ENCODE peak calls at places on chromosome 17, in five cellular contexts. I is SK-N-SH, N is GM12878, H is K562, D is HepG2. O is an unnamed sample.

GRCh38 chr17:67528751-67529436 is 151.8 kb downstream of the PITPNC1 start:
- DNase-seq in I (peak; percentile 94), H (no peak), N (no peak), D (peak; percentile 92), O (no peak)

GRCh38 chr17:80599546-80600305 is 55.1 kb downstream of the RPTOR start:
- DNase-seq in I (no peak), N (no peak), H (peak; percentile 49), D (peak; percentile 89), O (no peak)

GRCh38 chr17:62822080-62822904 is 14.2 kb upstream of the MARCHF10 start:
- DNase-seq in D (peak; percentile 16), H (no peak), I (no peak), N (no peak), O (no peak)

GRCh38 chr17:56737741-56738161 is 96.0 kb downstream of the C17orf67 start:
- DNase-seq in N (no peak), H (no peak), D (no peak), I (no peak), O (peak; percentile 9)

GRCh38 chr17:46983782-46984181 is 4.7 kb upstream of the RPRML start:
- DNase-seq in I (no peak), N (no peak), H (peak; percentile 47), D (no peak), O (no peak)

GRCh38 chr17:48555183-48555615 is 10.3 kb upstream of the HOXB2 start:
- DNase-seq in D (no peak), N (no peak), I (no peak), H (peak; percentile 44), O (no peak)

GRCh38 chr17:83083368-83084201 is 4.2 kb downstream of the METRNL start:
- DNase-seq in D (no peak), N (no peak), I (peak; percentile 93), H (no peak), O (peak; percentile 74)

GRCh38 chr17:1736348-1737281 is 6.1 kb upstream of the SERPINF2 start:
- DNase-seq in I (peak; percentile 43), D (peak; percentile 98), N (no peak), H (peak; percentile 82), O (peak; percentile 78)

GRCh38 chr17:81927653-81928496 is at the start of gene MAFG:
- DNase-seq in I (peak; percentile 100), H (peak; percentile 88), N (peak; percentile 48), D (peak; percentile 94), O (peak; percentile 84)

GRCh38 chr17:19645608-19646250 is 2.8 kb upstream of the ALDH3A2 start:
- DNase-seq in I (peak; percentile 47), N (no peak), H (peak; percentile 35), D (peak; percentile 29), O (peak; percentile 59)

GRCh38 chr17:32274643-32275042 is 9.0 kb downstream of the RHBDL3 start:
- DNase-seq in H (no peak), I (no peak), N (no peak), D (no peak), O (no peak)

GRCh38 chr17:32274101-32274500 is 8.5 kb downstream of the RHBDL3 start:
- DNase-seq in D (no peak), N (no peak), H (no peak), I (no peak), O (no peak)

GRCh38 chr17:32276217-32276616 is 10.6 kb downstream of the RHBDL3 start:
- DNase-seq in H (no peak), N (no peak), D (no peak), I (no peak), O (no peak)

GRCh38 chr17:32277284-32277683 is 11.7 kb downstream of the RHBDL3 start:
- DNase-seq in N (no peak), H (no peak), D (no peak), I (no peak), O (no peak)

GRCh38 chr17:32275060-32276042 is 9.7 kb downstream of the RHBDL3 start:
- DNase-seq in I (peak; percentile 53), N (no peak), D (no peak), H (peak; percentile 86), O (peak; percentile 34)
- TF ChIP-seq REST in I (peak; percentile 67), N (no peak), D (no peak), H (no peak), O (no peak)

DNA sequence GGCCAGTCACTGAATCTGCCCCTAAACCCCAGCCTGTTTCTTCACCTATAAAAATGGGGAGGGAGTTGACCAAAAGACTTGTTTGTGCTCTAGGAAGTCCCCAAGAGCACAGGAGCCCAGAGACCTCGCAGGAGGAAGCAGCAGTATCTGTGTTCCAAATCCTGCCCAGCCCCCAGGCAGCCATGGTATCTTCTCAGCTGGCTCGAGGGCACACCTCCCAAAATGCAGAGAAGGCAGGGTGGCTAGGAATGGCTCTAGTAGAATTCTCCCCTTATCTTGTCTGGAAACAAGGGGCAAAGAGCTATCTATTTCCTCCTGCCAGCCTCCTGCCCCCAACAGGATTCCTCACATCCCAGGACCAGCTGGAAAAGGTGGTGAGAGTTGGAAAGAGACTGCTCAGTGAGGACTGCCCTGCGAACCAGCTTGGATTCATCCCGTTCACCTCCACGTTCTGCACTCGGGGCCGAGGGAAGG is 8.6 kb upstream of the TSPOAP1 start:
- DNase-seq in D (no peak), H (no peak), N (no peak), I (peak; percentile 32), O (no peak)
- TF ChIP-seq GABPA in D (no peak), H (no peak), N (no peak), I (no peak), O (no peak)

GRCh38 chr17:33457477-33457876 is 164.4 kb upstream of the ASIC2 start:
- DNase-seq in I (no peak), N (no peak), D (no peak), H (no peak), O (no peak)

GRCh38 chr17:33459078-33459940 is 166.2 kb upstream of the ASIC2 start:
- DNase-seq in D (no peak), N (peak; percentile 44), H (peak; percentile 15), I (no peak), O (no peak)

GRCh38 chr17:33464669-33465275 is 171.7 kb upstream of the ASIC2 start:
- DNase-seq in D (no peak), I (no peak), H (no peak), N (no peak), O (no peak)

GRCh38 chr17:33463887-33464286 is 170.8 kb upstream of the ASIC2 start:
- DNase-seq in N (no peak), H (no peak), I (no peak), D (no peak), O (no peak)

GRCh38 chr17:33461051-33461450 is 168.0 kb upstream of the ASIC2 start:
- DNase-seq in H (no peak), N (no peak), I (no peak), D (no peak), O (no peak)
- TF ChIP-seq CTCF in H (no peak), N (no peak), I (no peak), D (no peak), O (no peak)

GRCh38 chr17:53627511-53627910 is 195.2 kb upstream of the KIF2B start:
- DNase-seq in D (no peak), N (no peak), H (no peak), I (no peak), O (no peak)

GRCh38 chr17:53629188-53629587 is 193.5 kb upstream of the KIF2B start:
- DNase-seq in H (no peak), N (no peak), I (no peak), D (no peak), O (no peak)

GRCh38 chr17:53628011-53628410 is 194.7 kb upstream of the KIF2B start:
- DNase-seq in N (no peak), H (no peak), I (no peak), D (no peak), O (no peak)

GRCh38 chr17:53630115-53630514 is 192.6 kb upstream of the KIF2B start:
- DNase-seq in H (no peak), D (no peak), N (no peak), I (no peak), O (no peak)

DNA sequence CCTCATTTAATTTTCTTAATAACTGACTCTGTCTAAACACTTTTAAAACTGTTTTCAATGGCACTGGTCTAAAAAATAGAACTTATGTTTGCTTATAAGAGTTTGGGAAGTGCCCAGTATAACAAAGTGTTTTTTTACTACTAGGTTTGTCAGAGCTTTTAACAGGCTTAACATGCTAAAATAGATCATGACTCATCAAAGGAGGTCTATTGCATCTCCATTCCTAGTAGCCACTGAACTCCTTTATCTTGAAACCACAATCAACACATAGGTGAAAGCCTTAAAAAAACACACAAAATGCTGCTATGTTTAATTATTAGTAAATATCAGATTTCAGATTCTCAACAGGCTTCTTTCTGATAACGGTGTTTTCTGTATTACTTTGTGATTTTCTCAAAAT is 196.4 kb upstream of the KIF2B start:
- DNase-seq in H (peak; percentile 25), D (no peak), N (no peak), I (no peak), O (no peak)
- TF ChIP-seq REST in H (no peak), D (no peak), N (no peak), I (no peak), O (no peak)

GRCh38 chr17:36888236-36888957 is 48.9 kb upstream of the LHX1 start:
- DNase-seq in I (no peak), N (no peak), H (no peak), D (no peak), O (no peak)
- TF ChIP-seq GABPA in I (no peak), N (no peak), H (no peak), D (no peak), O (no peak)

GRCh38 chr17:27206447-27206846 is 87.5 kb upstream of the WSB1 start:
- DNase-seq in D (peak; percentile 8), N (no peak), H (peak; percentile 20), I (no peak), O (peak; percentile 34)
- TF ChIP-seq CTCF in D (peak; percentile 22), N (peak; percentile 9), H (peak; percentile 57), I (peak; percentile 35), O (peak; percentile 7)

GRCh38 chr17:7019839-7020519 is 2.9 kb upstream of the BCL6B start:
- DNase-seq in I (peak; percentile 90), H (no peak), N (no peak), D (no peak), O (no peak)
- TF ChIP-seq REST in I (no peak), H (no peak), N (no peak), D (no peak), O (no peak)

O was measured in HL-60.